ENCODE peak calls at places on chromosome 9, in four cellular contexts. Y is GM06990, H is psoas muscle, V is AG10803. P is an unnamed sample.

GRCh38 chr9:124258765-124259272 is 1.1 kb downstream of the NEK6 start:
- DNase-seq in H (no peak), V (no peak), Y (no peak), P (no peak)

GRCh38 chr9:137724818-137725240 is 106.0 kb downstream of the EHMT1 start:
- DNase-seq in H (no peak), Y (no peak), V (no peak), P (no peak)

GRCh38 chr9:84297162-84297821 is 43.3 kb downstream of the SLC28A3 start:
- DNase-seq in V (peak), Y (no peak), H (no peak), P (no peak)

GRCh38 chr9:96491079-96491879 is 41.3 kb downstream of the HABP4 start:
- DNase-seq in Y (no peak), V (no peak), H (no peak), P (no peak)

GRCh38 chr9:17402309-17402708 is 176.6 kb upstream of the SH3GL2 start:
- DNase-seq in V (peak), H (no peak), Y (no peak), P (peak)

GRCh38 chr9:123011878-123012528 is 21.5 kb upstream of the GPR21 start:
- DNase-seq in H (no peak), V (peak), Y (no peak), P (no peak)

GRCh38 chr9:36327903-36328302 is 69.7 kb upstream of the GNE start:
- DNase-seq in V (peak), Y (no peak), H (no peak), P (no peak)

GRCh38 chr9:135265931-135266330 is 178.5 kb downstream of the OLFM1 start:
- DNase-seq in Y (no peak), V (no peak), H (no peak), P (no peak)

GRCh38 chr9:95772320-95773060 is 103.0 kb upstream of the ERCC6L2 start:
- DNase-seq in Y (no peak), H (peak), V (peak), P (no peak)

GRCh38 chr9:81777514-81777913 is 88.2 kb upstream of the TLE1 start:
- DNase-seq in V (no peak), H (no peak), Y (no peak), P (no peak)

GRCh38 chr9:5499889-5500398 is 10.4 kb upstream of the PDCD1LG2 start:
- DNase-seq in H (no peak), V (peak), Y (no peak), P (no peak)

GRCh38 chr9:87158779-87159178 is 211.5 kb upstream of the GAS1 start:
- DNase-seq in H (no peak), Y (no peak), V (no peak), P (no peak)

GRCh38 chr9:76595645-76596044 is 136.7 kb downstream of the GCNT1 start:
- DNase-seq in V (no peak), Y (no peak), H (no peak), P (no peak)

GRCh38 chr9:133352635-133353340 is 3.5 kb downstream of the SURF1 start:
- DNase-seq in V (no peak), Y (no peak), H (no peak), P (peak)

GRCh38 chr9:112502177-112502946 is 15.7 kb downstream of the KIAA1958 start:
- DNase-seq in V (no peak), H (no peak), Y (no peak), P (no peak)

GRCh38 chr9:85900504-85901201 is 40.3 kb upstream of the NAA35 start:
- DNase-seq in V (peak), H (no peak), Y (no peak), P (peak)
- TF ChIP-seq CTCF in V (peak), H (peak), Y (peak), P (peak)

GRCh38 chr9:91948423-91949292 is 1.4 kb downstream of the ROR2 start:
- DNase-seq in H (peak), Y (no peak), V (no peak), P (no peak)
- TF ChIP-seq CTCF in H (no peak), Y (no peak), V (no peak), P (no peak)

DNA sequence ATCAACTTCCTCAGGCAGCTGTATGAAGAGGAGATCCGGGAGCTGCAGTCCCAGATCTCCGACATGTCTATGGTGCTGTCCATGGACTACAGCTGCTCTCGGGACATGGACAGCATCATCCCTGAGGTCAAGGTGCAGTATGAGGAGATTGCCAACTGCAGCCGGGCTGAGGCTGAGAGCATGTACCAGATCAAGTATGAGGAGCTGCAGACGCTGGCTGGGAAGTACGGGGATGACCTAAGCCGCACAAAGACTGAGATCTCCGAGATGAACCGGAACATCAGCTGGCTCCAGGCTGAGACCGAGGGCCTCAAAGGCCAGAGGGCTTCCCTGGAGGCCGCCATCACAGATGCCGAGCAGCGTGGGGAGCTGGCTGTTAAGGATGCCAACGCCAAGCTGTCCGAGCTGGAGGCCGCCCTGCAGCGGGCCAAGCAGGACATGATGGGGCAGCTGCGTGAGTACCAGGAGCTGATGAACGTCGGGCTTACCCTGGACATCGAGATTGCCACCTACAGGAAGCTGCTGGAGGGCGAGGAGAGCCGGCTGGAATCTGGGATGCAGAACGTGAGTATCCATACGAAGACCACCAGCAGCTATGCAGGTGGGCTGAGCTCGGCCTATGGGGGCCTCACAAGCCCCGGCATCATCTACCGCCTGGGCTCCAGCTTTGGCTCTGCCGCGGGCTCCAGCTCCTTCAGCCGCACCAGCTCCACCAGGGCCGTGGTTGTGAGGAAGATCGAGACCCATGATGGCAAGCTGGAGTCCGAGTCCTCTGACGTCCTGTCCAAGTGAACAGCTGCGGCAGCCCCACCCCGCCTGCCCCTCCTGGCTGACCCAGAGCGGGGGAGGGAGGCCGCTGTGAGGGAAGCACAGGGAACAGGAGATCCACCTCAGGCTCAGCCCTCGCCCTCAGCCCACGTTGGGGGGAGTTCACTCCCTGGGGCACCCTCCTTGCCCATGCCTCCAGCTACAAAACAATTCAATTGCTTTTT is 84.0 kb downstream of the SEC61B start:
- DNase-seq in H (no peak), V (no peak), Y (no peak), P (no peak)
- TF ChIP-seq CTCF in H (no peak), V (no peak), Y (no peak), P (no peak)

GRCh38 chr9:97749928-97750327 is 52.8 kb upstream of the XPA start:
- DNase-seq in Y (no peak), H (no peak), V (peak), P (no peak)
- TF ChIP-seq CTCF in Y (no peak), H (no peak), V (peak), P (no peak)

GRCh38 chr9:37903831-37904646 is at the start of gene SLC25A51:
- DNase-seq in H (peak), Y (peak), V (peak), P (peak)

GRCh38 chr9:37902804-37903580 is 935 bp downstream of the SLC25A51 start:
- DNase-seq in V (peak), Y (no peak), H (no peak), P (peak)

GRCh38 chr9:37902131-37902530 is 1.8 kb downstream of the SLC25A51 start:
- DNase-seq in H (no peak), V (no peak), Y (no peak), P (no peak)

GRCh38 chr9:37904647-37905505 is 949 bp upstream of the SLC25A51 start:
- DNase-seq in V (peak), H (no peak), Y (no peak), P (no peak)

DNA sequence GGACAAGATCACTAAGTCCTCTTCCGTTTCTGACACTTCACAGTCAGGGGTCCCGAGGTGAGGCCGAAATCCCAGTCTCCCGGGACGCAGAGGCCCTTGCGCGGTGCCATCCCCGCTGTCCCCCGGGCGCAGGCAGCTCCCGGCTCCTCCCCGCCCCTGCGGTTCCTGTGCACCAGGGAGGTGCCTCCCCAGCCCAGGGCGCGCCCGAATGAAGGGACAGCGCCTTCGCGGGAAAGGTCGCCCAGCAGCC is 421 bp downstream of the SLC25A51 start:
- DNase-seq in H (peak), Y (no peak), V (no peak), P (no peak)
- TF ChIP-seq CTCF in H (no peak), Y (no peak), V (no peak), P (no peak)

DNA sequence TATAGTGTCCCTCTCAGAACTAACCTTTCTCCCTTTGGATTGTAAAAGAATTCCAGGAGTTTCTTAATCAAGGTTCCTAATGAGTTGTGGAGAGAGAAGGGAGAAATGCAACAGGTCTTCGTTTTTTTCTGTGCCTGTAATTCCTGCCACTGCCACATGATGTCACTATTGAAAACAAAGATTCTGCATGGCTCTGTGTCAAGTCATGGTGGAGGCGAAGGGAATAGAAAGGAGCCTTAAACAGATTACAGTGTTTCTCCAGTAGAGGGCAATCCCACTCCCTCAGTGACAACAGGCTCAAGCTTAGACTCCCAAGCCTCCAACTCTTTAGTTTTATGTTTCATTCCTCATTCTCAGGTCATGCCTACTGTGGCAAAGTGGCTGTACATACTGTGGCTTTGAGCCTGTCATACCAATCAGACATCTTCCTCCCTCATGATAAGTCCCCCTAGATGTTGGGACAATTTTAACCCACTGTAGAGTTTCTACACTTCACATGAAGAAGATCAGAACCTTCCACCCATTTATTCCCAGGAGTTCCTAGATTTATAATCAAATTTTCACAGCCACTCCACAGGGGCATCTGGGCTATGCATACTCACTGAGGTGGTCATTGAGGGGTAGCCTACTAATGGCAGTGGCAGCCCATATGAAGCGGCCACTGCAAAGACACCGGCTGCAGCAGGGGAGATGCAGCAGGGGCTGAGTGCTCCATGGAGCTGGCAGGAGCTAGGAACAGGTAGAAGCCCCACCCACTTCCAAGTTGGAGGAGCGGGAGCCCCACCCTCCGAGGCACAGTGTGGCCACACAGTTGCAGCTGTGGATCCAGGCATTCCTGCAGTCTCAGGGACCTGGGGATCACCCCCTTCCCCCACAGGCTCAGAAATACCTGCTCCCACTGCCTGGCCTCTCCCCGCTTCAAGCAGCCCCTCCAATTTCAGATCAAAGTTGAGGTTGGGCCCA is 97.4 kb upstream of the TRIM32 start:
- DNase-seq in Y (peak), V (peak), H (no peak), P (peak)
- TF ChIP-seq CTCF in Y (peak), V (peak), H (peak), P (peak)

DNA sequence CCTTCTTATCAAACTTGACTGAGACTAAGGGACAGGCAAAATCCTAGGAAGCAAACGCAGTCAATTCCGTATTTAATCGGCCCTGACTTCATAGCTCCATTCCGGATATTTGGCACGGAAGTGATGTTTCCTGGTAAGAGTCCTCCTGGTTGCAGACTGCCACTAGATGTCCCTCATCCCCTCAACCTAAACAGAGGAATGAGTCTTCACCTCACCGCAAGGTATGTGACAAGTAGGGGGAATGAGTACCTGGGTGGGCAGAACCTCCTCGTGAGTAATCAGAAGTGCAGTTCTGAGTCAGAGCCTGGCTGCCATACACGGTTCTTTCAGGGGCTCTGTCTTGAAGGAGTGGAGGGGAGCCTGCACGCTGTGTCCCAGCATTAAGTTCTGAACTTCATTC is 173.6 kb downstream of the MUSK start:
- DNase-seq in V (no peak), H (no peak), Y (no peak), P (peak)
- TF ChIP-seq CTCF in V (no peak), H (no peak), Y (no peak), P (peak)

P was measured in GM12865.